ENCODE peak calls at places on chromosomes 16 and 17, in nine cellular contexts. One of them, this sample, is unnamed.

GRCh38 chr16:88628512-88628974 is 9.8 kb upstream of the IL17C start:
- DNase-seq in HEK293T: peak; percentile 68
- DNase-seq in gastrocnemius medialis: no peak
- DNase-seq in GM19239: no peak
- DNase-seq in T47D: no peak
- DNase-seq in EL: no peak
- DNase-seq in K562: peak; percentile 87
- DNase-seq in EH: peak; percentile 17
- DNase-seq in fibroblast of the conjunctiva: no peak
- DNase-seq in this sample: peak; percentile 14

GRCh38 chr17:53749178-53749577 is 73.5 kb upstream of the KIF2B start:
- DNase-seq in EH: no peak
- DNase-seq in GM19239: no peak
- DNase-seq in EL: peak; percentile 55
- DNase-seq in gastrocnemius medialis: peak; percentile 16
- DNase-seq in fibroblast of the conjunctiva: peak; percentile 17
- DNase-seq in K562: peak; percentile 65
- DNase-seq in HEK293T: no peak
- DNase-seq in T47D: no peak
- DNase-seq in this sample: no peak

GRCh38 chr17:80414508-80414802 is 512 bp upstream of the ENDOV start:
- DNase-seq in GM19239: no peak
- DNase-seq in EH: peak; percentile 21
- DNase-seq in K562: peak; percentile 29
- DNase-seq in gastrocnemius medialis: no peak
- DNase-seq in EL: no peak
- DNase-seq in fibroblast of the conjunctiva: no peak
- DNase-seq in T47D: peak; percentile 30
- DNase-seq in HEK293T: peak; percentile 8
- DNase-seq in this sample: no peak

GRCh38 chr16:89049484-89050118 is 44.1 kb upstream of the ACSF3 start:
- DNase-seq in fibroblast of the conjunctiva: no peak
- DNase-seq in gastrocnemius medialis: no peak
- DNase-seq in T47D: no peak
- DNase-seq in K562: no peak
- DNase-seq in EH: no peak
- DNase-seq in GM19239: no peak
- DNase-seq in EL: no peak
- DNase-seq in HEK293T: no peak
- DNase-seq in this sample: no peak

GRCh38 chr17:28967240-28968135 is 16.2 kb upstream of the PHF12 start:
- DNase-seq in EH: peak; percentile 41
- DNase-seq in EL: no peak
- DNase-seq in gastrocnemius medialis: no peak
- DNase-seq in K562: no peak
- DNase-seq in GM19239: no peak
- DNase-seq in fibroblast of the conjunctiva: no peak
- DNase-seq in T47D: no peak
- DNase-seq in HEK293T: no peak
- DNase-seq in this sample: no peak

GRCh38 chr16:52251495-52251894 is 295.4 kb downstream of the TOX3 start:
- DNase-seq in EL: no peak
- DNase-seq in K562: no peak
- DNase-seq in fibroblast of the conjunctiva: no peak
- DNase-seq in T47D: no peak
- DNase-seq in EH: no peak
- DNase-seq in HEK293T: no peak
- DNase-seq in gastrocnemius medialis: no peak
- DNase-seq in GM19239: no peak
- DNase-seq in this sample: no peak

GRCh38 chr17:47733047-47733413 is at the start of gene TBX21:
- DNase-seq in T47D: no peak
- DNase-seq in EL: peak; percentile 47
- DNase-seq in HEK293T: peak; percentile 88
- DNase-seq in gastrocnemius medialis: peak; percentile 38
- DNase-seq in EH: peak; percentile 50
- DNase-seq in K562: peak; percentile 89
- DNase-seq in GM19239: peak; percentile 86
- DNase-seq in fibroblast of the conjunctiva: no peak
- DNase-seq in this sample: peak; percentile 78

GRCh38 chr17:10144976-10145375 is 53.4 kb downstream of the GAS7 start:
- DNase-seq in fibroblast of the conjunctiva: no peak
- DNase-seq in EL: no peak
- DNase-seq in HEK293T: no peak
- DNase-seq in gastrocnemius medialis: no peak
- DNase-seq in GM19239: no peak
- DNase-seq in T47D: no peak
- DNase-seq in K562: no peak
- DNase-seq in EH: no peak
- DNase-seq in this sample: no peak

GRCh38 chr17:61492759-61493526 is 40.7 kb downstream of the TBX4 start:
- DNase-seq in K562: no peak
- DNase-seq in T47D: no peak
- DNase-seq in EH: peak; percentile 97
- DNase-seq in gastrocnemius medialis: no peak
- DNase-seq in HEK293T: no peak
- DNase-seq in fibroblast of the conjunctiva: no peak
- DNase-seq in EL: peak; percentile 82
- DNase-seq in GM19239: no peak
- DNase-seq in this sample: no peak

GRCh38 chr17:61418433-61418832 is 18.8 kb downstream of the TBX2 start:
- DNase-seq in EH: no peak
- DNase-seq in K562: no peak
- DNase-seq in T47D: no peak
- DNase-seq in EL: no peak
- DNase-seq in gastrocnemius medialis: no peak
- DNase-seq in GM19239: no peak
- DNase-seq in HEK293T: no peak
- DNase-seq in fibroblast of the conjunctiva: no peak
- DNase-seq in this sample: no peak

GRCh38 chr16:69064164-69064563 is 41.3 kb upstream of the HAS3 start:
- DNase-seq in HEK293T: no peak
- DNase-seq in K562: no peak
- DNase-seq in EL: peak; percentile 86
- DNase-seq in EH: peak; percentile 71
- DNase-seq in T47D: no peak
- DNase-seq in GM19239: no peak
- DNase-seq in fibroblast of the conjunctiva: no peak
- DNase-seq in gastrocnemius medialis: peak; percentile 28
- DNase-seq in this sample: no peak

GRCh38 chr16:50324345-50324744 is 44.4 kb downstream of the BRD7 start:
- DNase-seq in T47D: no peak
- DNase-seq in GM19239: no peak
- DNase-seq in EH: no peak
- DNase-seq in gastrocnemius medialis: no peak
- DNase-seq in EL: no peak
- DNase-seq in fibroblast of the conjunctiva: no peak
- DNase-seq in HEK293T: no peak
- DNase-seq in K562: no peak
- DNase-seq in this sample: no peak

GRCh38 chr17:31726980-31727427 is 132.0 kb downstream of the COPRS start:
- DNase-seq in HEK293T: no peak
- DNase-seq in GM19239: no peak
- DNase-seq in EL: peak; percentile 39
- DNase-seq in EH: peak; percentile 48
- DNase-seq in K562: no peak
- DNase-seq in T47D: no peak
- DNase-seq in fibroblast of the conjunctiva: no peak
- DNase-seq in gastrocnemius medialis: no peak
- DNase-seq in this sample: no peak

GRCh38 chr16:4653981-4654380 is 29.4 kb downstream of the MGRN1 start:
- DNase-seq in GM19239: no peak
- DNase-seq in EH: no peak
- DNase-seq in fibroblast of the conjunctiva: no peak
- DNase-seq in EL: no peak
- DNase-seq in HEK293T: no peak
- DNase-seq in gastrocnemius medialis: no peak
- DNase-seq in K562: no peak
- DNase-seq in T47D: no peak
- DNase-seq in this sample: no peak